ENCODE peak calls at places on chromosomes 4 and X, in seven cellular contexts. V is breast epithelium, Z is esophagus squamous epithelium, U is heart right ventricle, F is neural progenitor cell, G is H9, O is fibroblast of lung. Q is an unnamed sample.
A peak's percentile ranks its signal among the peaks of the same experiment; 100 is the strongest.

GRCh38 chr4:163665521-163666334 is 171.2 kb downstream of the TMA16 start:
- DNase-seq in V (no peak), Z (no peak), U (no peak), F (no peak), G (no peak), O (no peak), Q (no peak)

GRCh38 chr4:63757919-63758318 is 651.3 kb downstream of the TECRL start:
- DNase-seq in V (no peak), Z (no peak), U (no peak), F (no peak), G (no peak), O (no peak), Q (no peak)

GRCh38 chr4:90057091-90057490 is 70.1 kb upstream of the CCSER1 start:
- DNase-seq in V (no peak), Z (no peak), U (no peak), F (no peak), G (no peak), O (no peak), Q (no peak)

GRCh38 chr4:6526171-6526570 is 48.8 kb upstream of the MAN2B2 start:
- DNase-seq in V (no peak), Z (no peak), U (no peak), F (no peak), G (no peak), O (no peak), Q (no peak)

GRCh38 chr4:59553063-59553738 is 1646.9 kb upstream of the ADGRL3 start:
- DNase-seq in V (no peak), Z (no peak), U (no peak), F (no peak), G (no peak), O (no peak), Q (no peak)

GRCh38 chr4:110287130-110287529 is 88.7 kb upstream of the ELOVL6 start:
- DNase-seq in V (no peak), Z (no peak), U (no peak), F (no peak), G (no peak), O (peak; percentile 88), Q (no peak)

GRCh38 chr4:73862357-73862756 is 6.8 kb upstream of the CXCL1 start:
- DNase-seq in V (no peak), Z (no peak), U (no peak), F (no peak), G (no peak), O (peak; percentile 47), Q (no peak)

GRCh38 chr4:92600638-92601037 is 296.9 kb downstream of the GRID2 start:
- DNase-seq in V (no peak), Z (no peak), U (no peak), F (peak; percentile 31), G (peak; percentile 67), O (no peak), Q (no peak)

GRCh38 chr4:123739806-123740205 is 343.2 kb downstream of the SPRY1 start:
- DNase-seq in V (no peak), Z (no peak), U (no peak), F (no peak), G (no peak), O (no peak), Q (no peak)

GRCh38 chr4:105215609-105216313 is 69.1 kb downstream of the TET2 start:
- DNase-seq in V (no peak), Z (no peak), U (no peak), F (no peak), G (no peak), O (peak; percentile 34), Q (no peak)

GRCh38 chr4:120922390-120923200 is at the start of gene PRDM5:
- DNase-seq in V (peak; percentile 18), Z (no peak), U (peak; percentile 72), F (peak; percentile 82), G (peak; percentile 78), O (peak; percentile 71), Q (peak; percentile 11)

GRCh38 chrX:7316887-7317286 is 168.9 kb upstream of the PUDP start:
- DNase-seq in V (no peak), Z (no peak), U (no peak), F (no peak), G (no peak), O (peak; percentile 35), Q (no peak)

GRCh38 chr4:74934016-74934821 is 1.3 kb downstream of the PARM1 start:
- DNase-seq in V (peak; percentile 20), Z (no peak), U (peak; percentile 35), F (peak; percentile 78), G (peak; percentile 47), O (peak; percentile 47), Q (no peak)

GRCh38 chr4:112245383-112245782 is 13.8 kb downstream of the AP1AR start:
- DNase-seq in V (no peak), Z (no peak), U (no peak), F (no peak), G (no peak), O (peak; percentile 30), Q (no peak)

GRCh38 chr4:99389606-99390005 is 37.1 kb upstream of the ADH1C start:
- DNase-seq in V (no peak), Z (no peak), U (no peak), F (no peak), G (no peak), O (peak; percentile 62), Q (no peak)

GRCh38 chrX:137563681-137564651 is 2.0 kb upstream of the ZIC3 start:
- DNase-seq in V (no peak), Z (no peak), U (no peak), F (peak; percentile 42), G (peak; percentile 65), O (no peak), Q (no peak)

GRCh38 chr4:99949999-99950912 is at the start of gene H2AZ1:
- DNase-seq in V (peak; percentile 99), Z (peak; percentile 97), U (peak; percentile 98), F (peak; percentile 100), G (peak; percentile 99), O (peak; percentile 99), Q (peak; percentile 98)

GRCh38 chr4:28391877-28392276 is 1531.2 kb downstream of the STIM2 start:
- DNase-seq in V (no peak), Z (no peak), U (no peak), F (no peak), G (no peak), O (no peak), Q (no peak)

GRCh38 chrX:119999087-119999634 is 55.6 kb upstream of the NKAP start:
- DNase-seq in V (no peak), Z (no peak), U (no peak), F (no peak), G (peak; percentile 51), O (no peak), Q (no peak)

GRCh38 chr4:128277856-128278255 is 9.8 kb downstream of the PGRMC2 start:
- DNase-seq in V (no peak), Z (no peak), U (no peak), F (no peak), G (no peak), O (no peak), Q (no peak)

GRCh38 chrX:2484721-2485459 is 15.9 kb downstream of the DHRSX start:
- DNase-seq in V (no peak), Z (no peak), U (peak; percentile 26), F (peak; percentile 34), G (no peak), O (peak; percentile 71), Q (no peak)

GRCh38 chr4:176385601-176386000 is 65.8 kb downstream of the SPCS3 start:
- DNase-seq in V (no peak), Z (no peak), U (no peak), F (no peak), G (no peak), O (no peak), Q (no peak)
- H3K4me1 ChIP-seq in V (no peaks in the 10 kb centered on the region), Z (no peaks in the 10 kb centered on the region), U (no peaks in the 10 kb centered on the region), F (no peaks in the 10 kb centered on the region), G (no peaks in the 10 kb centered on the region), O (no peaks in the 10 kb centered on the region), Q (no peaks in the 10 kb centered on the region)

GRCh38 chr4:150940123-150940522 is 75.0 kb downstream of the LRBA start:
- DNase-seq in V (no peak), Z (no peak), U (no peak), F (no peak), G (no peak), O (no peak), Q (no peak)

GRCh38 chr4:150934022-150934421 is 81.1 kb downstream of the LRBA start:
- DNase-seq in V (no peak), Z (no peak), U (no peak), F (no peak), G (no peak), O (no peak), Q (no peak)

GRCh38 chr4:150942539-150942938 is 72.5 kb downstream of the LRBA start:
- DNase-seq in V (no peak), Z (no peak), U (no peak), F (no peak), G (no peak), O (no peak), Q (no peak)

GRCh38 chr4:150938873-150939499 is 76.1 kb downstream of the LRBA start:
- DNase-seq in V (no peak), Z (no peak), U (no peak), F (no peak), G (no peak), O (peak; percentile 9), Q (no peak)

DNA sequence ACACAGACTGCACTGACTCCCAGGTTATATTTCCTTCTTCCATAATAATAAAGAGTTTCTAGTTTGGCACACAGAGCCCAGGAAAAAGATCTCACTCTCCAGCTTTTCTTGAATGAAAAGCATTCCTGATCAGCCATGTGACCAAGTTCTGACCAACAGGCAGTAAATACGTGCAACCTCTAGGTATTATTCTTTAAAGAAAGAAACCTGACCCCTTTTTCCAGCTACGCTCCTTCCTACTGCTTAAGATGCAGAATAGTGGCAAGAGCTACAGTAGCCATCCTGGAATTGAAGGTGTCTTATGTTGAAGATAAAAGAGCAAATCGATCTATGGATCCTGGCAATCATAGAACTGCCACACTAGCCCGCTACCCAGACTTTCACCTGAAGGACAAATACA is 76.7 kb downstream of the LRBA start:
- DNase-seq in V (no peak), Z (no peak), U (no peak), F (peak; percentile 82), G (peak; percentile 45), O (no peak), Q (no peak)
- H3K4me1 ChIP-seq in V (no peaks in the 10 kb centered on the region), Z (no peaks in the 10 kb centered on the region), U (peaks cover 5% of the 10 kb centered on the region), F (peaks cover 16% of the 10 kb centered on the region), G (peaks cover 2% of the 10 kb centered on the region), O (no peaks in the 10 kb centered on the region), Q (no peaks in the 10 kb centered on the region)

GRCh38 chr4:2482192-2482591 is 13.3 kb downstream of the RNF4 start:
- DNase-seq in V (no peak), Z (no peak), U (no peak), F (no peak), G (no peak), O (no peak), Q (no peak)
- H3K4me1 ChIP-seq in V (peaks cover 23% of the 10 kb centered on the region), Z (peaks cover 35% of the 10 kb centered on the region), U (peaks cover 78% of the 10 kb centered on the region), F (peaks cover 33% of the 10 kb centered on the region), G (peaks cover 2% of the 10 kb centered on the region), O (no peaks in the 10 kb centered on the region), Q (peaks cover 66% of the 10 kb centered on the region)

DNA sequence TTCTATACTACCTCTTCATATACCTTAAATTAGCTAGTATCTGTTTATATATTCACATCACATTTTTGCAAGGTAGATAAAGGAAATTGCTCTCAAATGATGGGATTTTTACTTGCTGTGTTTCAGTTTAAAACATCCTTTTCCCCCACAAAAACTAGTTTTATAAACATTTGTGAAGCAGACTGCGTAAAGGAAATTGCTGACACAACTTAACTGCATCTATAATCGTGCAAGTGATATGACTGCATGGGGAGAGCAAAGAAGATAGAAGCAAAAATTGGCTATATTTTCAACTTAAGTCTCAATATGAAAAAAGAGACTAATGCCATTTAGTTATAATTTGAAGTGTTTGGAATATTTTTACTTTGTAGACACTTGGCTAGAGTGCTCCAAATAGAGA is 385.2 kb downstream of the C4orf33 start:
- DNase-seq in V (no peak), Z (no peak), U (no peak), F (no peak), G (no peak), O (no peak), Q (no peak)
- H3K4me1 ChIP-seq in V (no peaks in the 10 kb centered on the region), Z (no peaks in the 10 kb centered on the region), U (no peaks in the 10 kb centered on the region), F (no peaks in the 10 kb centered on the region), G (no peaks in the 10 kb centered on the region), O (no peaks in the 10 kb centered on the region), Q (no peaks in the 10 kb centered on the region)

GRCh38 chrX:69314436-69315348 is 149.4 kb upstream of the PJA1 start:
- DNase-seq in V (no peak), Z (no peak), U (no peak), F (peak; percentile 28), G (no peak), O (no peak), Q (no peak)
- H3K4me1 ChIP-seq in V (no peaks in the 10 kb centered on the region), Z (no peaks in the 10 kb centered on the region), U (no peaks in the 10 kb centered on the region), F (peaks cover 32% of the 10 kb centered on the region), G (peaks cover 16% of the 10 kb centered on the region), O (no peaks in the 10 kb centered on the region), Q (no peaks in the 10 kb centered on the region)

Q was measured in thoracic aorta.